ENCODE peak calls at places on chromosome 22, in seven cellular contexts. One of them, this sample, is unnamed.

GRCh38 chr22:17920145-17920605 is 104.2 kb downstream of the MICAL3 start:
- DNase-seq in heart right ventricle: peak; percentile 86
- DNase-seq in IMR-90: peak; percentile 62
- DNase-seq in thoracic aorta: no peak
- DNase-seq in uterus: peak; percentile 34
- DNase-seq in body of pancreas: peak; percentile 45
- DNase-seq in left ventricle myocardium inferior: peak; percentile 76
- DNase-seq in this sample: no peak

GRCh38 chr22:32311551-32312071 is 46.1 kb upstream of the RFPL3 start:
- DNase-seq in heart right ventricle: no peak
- DNase-seq in IMR-90: no peak
- DNase-seq in thoracic aorta: no peak
- DNase-seq in uterus: no peak
- DNase-seq in body of pancreas: no peak
- DNase-seq in left ventricle myocardium inferior: no peak
- DNase-seq in this sample: no peak

GRCh38 chr22:36323182-36323854 is 64.4 kb downstream of the MYH9 start:
- DNase-seq in heart right ventricle: peak; percentile 92
- DNase-seq in IMR-90: peak; percentile 71
- DNase-seq in thoracic aorta: peak; percentile 79
- DNase-seq in uterus: peak; percentile 84
- DNase-seq in body of pancreas: no peak
- DNase-seq in left ventricle myocardium inferior: peak; percentile 73
- DNase-seq in this sample: no peak

GRCh38 chr22:35154937-35155387 is 89.0 kb downstream of the ISX start:
- DNase-seq in heart right ventricle: peak; percentile 37
- DNase-seq in IMR-90: peak; percentile 35
- DNase-seq in thoracic aorta: no peak
- DNase-seq in uterus: peak; percentile 26
- DNase-seq in body of pancreas: peak; percentile 60
- DNase-seq in left ventricle myocardium inferior: peak; percentile 26
- DNase-seq in this sample: no peak

GRCh38 chr22:38236786-38237185 is 35.0 kb downstream of the MAFF start:
- DNase-seq in heart right ventricle: no peak
- DNase-seq in IMR-90: no peak
- DNase-seq in thoracic aorta: no peak
- DNase-seq in uterus: no peak
- DNase-seq in body of pancreas: no peak
- DNase-seq in left ventricle myocardium inferior: no peak
- DNase-seq in this sample: no peak

GRCh38 chr22:25062378-25063095 is 110.0 kb downstream of the KIAA1671 start:
- DNase-seq in heart right ventricle: no peak
- DNase-seq in IMR-90: no peak
- DNase-seq in thoracic aorta: no peak
- DNase-seq in uterus: no peak
- DNase-seq in body of pancreas: no peak
- DNase-seq in left ventricle myocardium inferior: no peak
- DNase-seq in this sample: peak; percentile 93

GRCh38 chr22:35443338-35443737 is 43.4 kb downstream of the MCM5 start:
- DNase-seq in heart right ventricle: no peak
- DNase-seq in IMR-90: no peak
- DNase-seq in thoracic aorta: no peak
- DNase-seq in uterus: no peak
- DNase-seq in body of pancreas: no peak
- DNase-seq in left ventricle myocardium inferior: no peak
- DNase-seq in this sample: no peak

GRCh38 chr22:48331691-48332220 is 1495.9 kb downstream of the BRD1 start:
- DNase-seq in heart right ventricle: no peak
- DNase-seq in IMR-90: no peak
- DNase-seq in thoracic aorta: no peak
- DNase-seq in uterus: no peak
- DNase-seq in body of pancreas: no peak
- DNase-seq in left ventricle myocardium inferior: no peak
- DNase-seq in this sample: no peak

GRCh38 chr22:25380141-25380747 is 160.8 kb downstream of the CRYBB2 start:
- DNase-seq in heart right ventricle: no peak
- DNase-seq in IMR-90: no peak
- DNase-seq in thoracic aorta: no peak
- DNase-seq in uterus: no peak
- DNase-seq in body of pancreas: no peak
- DNase-seq in left ventricle myocardium inferior: no peak
- DNase-seq in this sample: no peak

GRCh38 chr22:36757608-36758220 is 18.2 kb downstream of the IFT27 start:
- DNase-seq in heart right ventricle: peak; percentile 64
- DNase-seq in IMR-90: peak; percentile 70
- DNase-seq in thoracic aorta: no peak
- DNase-seq in uterus: peak; percentile 69
- DNase-seq in body of pancreas: peak; percentile 89
- DNase-seq in left ventricle myocardium inferior: peak; percentile 73
- DNase-seq in this sample: peak; percentile 49

GRCh38 chr22:35894937-35895708 is 133.5 kb downstream of the RBFOX2 start:
- DNase-seq in heart right ventricle: peak; percentile 69
- DNase-seq in IMR-90: peak; percentile 79
- DNase-seq in thoracic aorta: peak; percentile 34
- DNase-seq in uterus: peak; percentile 72
- DNase-seq in body of pancreas: no peak
- DNase-seq in left ventricle myocardium inferior: no peak
- DNase-seq in this sample: no peak

GRCh38 chr22:31719850-31720471 is 30.0 kb downstream of the PRR14L start:
- DNase-seq in heart right ventricle: no peak
- DNase-seq in IMR-90: no peak
- DNase-seq in thoracic aorta: no peak
- DNase-seq in uterus: no peak
- DNase-seq in body of pancreas: no peak
- DNase-seq in left ventricle myocardium inferior: no peak
- DNase-seq in this sample: no peak

GRCh38 chr22:49214976-49215375 is 612.7 kb downstream of the BRD1 start:
- DNase-seq in heart right ventricle: no peak
- DNase-seq in IMR-90: no peak
- DNase-seq in thoracic aorta: no peak
- DNase-seq in uterus: peak; percentile 1
- DNase-seq in body of pancreas: peak; percentile 1
- DNase-seq in left ventricle myocardium inferior: peak; percentile 6
- DNase-seq in this sample: no peak

GRCh38 chr22:25049770-25050169 is 97.3 kb downstream of the KIAA1671 start:
- DNase-seq in heart right ventricle: no peak
- DNase-seq in IMR-90: no peak
- DNase-seq in thoracic aorta: no peak
- DNase-seq in uterus: no peak
- DNase-seq in body of pancreas: no peak
- DNase-seq in left ventricle myocardium inferior: no peak
- DNase-seq in this sample: no peak

GRCh38 chr22:31489632-31490495 is at the start of gene EIF4ENIF1:
- DNase-seq in heart right ventricle: peak; percentile 93
- DNase-seq in IMR-90: peak; percentile 78
- DNase-seq in thoracic aorta: peak; percentile 64
- DNase-seq in uterus: peak; percentile 84
- DNase-seq in body of pancreas: peak; percentile 89
- DNase-seq in left ventricle myocardium inferior: peak; percentile 92
- DNase-seq in this sample: peak; percentile 86

GRCh38 chr22:40487663-40488249 is 117.4 kb downstream of the SGSM3 start:
- DNase-seq in heart right ventricle: no peak
- DNase-seq in IMR-90: peak; percentile 47
- DNase-seq in thoracic aorta: no peak
- DNase-seq in uterus: no peak
- DNase-seq in body of pancreas: no peak
- DNase-seq in left ventricle myocardium inferior: no peak
- DNase-seq in this sample: no peak

GRCh38 chr22:21766933-21767462 is 31.4 kb upstream of the YPEL1 start:
- DNase-seq in heart right ventricle: no peak
- DNase-seq in IMR-90: no peak
- DNase-seq in thoracic aorta: no peak
- DNase-seq in uterus: no peak
- DNase-seq in body of pancreas: peak; percentile 13
- DNase-seq in left ventricle myocardium inferior: no peak
- DNase-seq in this sample: peak; percentile 68

GRCh38 chr22:19125474-19126308 is 3.5 kb upstream of the DGCR2 start:
- DNase-seq in heart right ventricle: no peak
- DNase-seq in IMR-90: no peak
- DNase-seq in thoracic aorta: no peak
- DNase-seq in uterus: no peak
- DNase-seq in body of pancreas: no peak
- DNase-seq in left ventricle myocardium inferior: no peak
- DNase-seq in this sample: no peak

GRCh38 chr22:48586799-48587185 is 1240.9 kb downstream of the BRD1 start:
- DNase-seq in heart right ventricle: no peak
- DNase-seq in IMR-90: no peak
- DNase-seq in thoracic aorta: no peak
- DNase-seq in uterus: no peak
- DNase-seq in body of pancreas: no peak
- DNase-seq in left ventricle myocardium inferior: no peak
- DNase-seq in this sample: no peak

GRCh38 chr22:18110944-18111758 is 542 bp downstream of the TUBA8 start:
- DNase-seq in heart right ventricle: no peak
- DNase-seq in IMR-90: no peak
- DNase-seq in thoracic aorta: no peak
- DNase-seq in uterus: no peak
- DNase-seq in body of pancreas: no peak
- DNase-seq in left ventricle myocardium inferior: no peak
- DNase-seq in this sample: no peak

GRCh38 chr22:47232753-47233152 is 470.3 kb downstream of the TBC1D22A start:
- DNase-seq in heart right ventricle: no peak
- DNase-seq in IMR-90: no peak
- DNase-seq in thoracic aorta: no peak
- DNase-seq in uterus: no peak
- DNase-seq in body of pancreas: no peak
- DNase-seq in left ventricle myocardium inferior: no peak
- DNase-seq in this sample: no peak

DNA sequence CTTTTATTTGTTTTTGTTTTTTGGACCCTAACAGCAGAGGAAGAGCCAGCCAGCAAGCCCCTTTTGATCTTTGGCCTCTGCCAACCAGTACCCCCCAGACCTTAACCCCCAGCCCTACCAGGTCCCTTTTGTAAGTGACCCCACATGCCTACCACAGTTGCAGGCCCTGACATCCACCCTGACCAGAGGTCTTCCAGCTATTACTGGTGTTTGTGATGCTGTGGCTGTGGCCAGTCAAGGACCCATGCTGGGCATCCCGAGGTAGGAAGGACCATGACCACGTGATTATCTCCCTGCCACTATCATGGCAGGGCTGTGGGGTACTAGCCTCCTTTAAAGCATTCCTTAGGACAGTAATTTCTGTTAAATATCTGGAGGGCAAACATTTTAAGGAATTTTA is 9.0 kb downstream of the MED15 start:
- DNase-seq in heart right ventricle: no peak
- DNase-seq in IMR-90: no peak
- DNase-seq in thoracic aorta: no peak
- DNase-seq in uterus: no peak
- DNase-seq in body of pancreas: no peak
- DNase-seq in left ventricle myocardium inferior: no peak
- DNase-seq in this sample: no peak
- H3K36me3 ChIP-seq in heart right ventricle: no peaks in the 10 kb centered on the region
- H3K36me3 ChIP-seq in IMR-90: peaks cover 31% of the 10 kb centered on the region
- H3K36me3 ChIP-seq in thoracic aorta: no peaks in the 10 kb centered on the region
- H3K36me3 ChIP-seq in uterus: no peaks in the 10 kb centered on the region
- H3K36me3 ChIP-seq in body of pancreas: peaks cover 2% of the 10 kb centered on the region
- H3K36me3 ChIP-seq in left ventricle myocardium inferior: peaks cover 17% of the 10 kb centered on the region
- H3K36me3 ChIP-seq in this sample: peaks cover 25% of the 10 kb centered on the region

GRCh38 chr22:42152661-42153270 is 22.2 kb upstream of the CYP2D6 start:
- DNase-seq in heart right ventricle: no peak
- DNase-seq in IMR-90: no peak
- DNase-seq in thoracic aorta: no peak
- DNase-seq in uterus: no peak
- DNase-seq in body of pancreas: peak; percentile 5
- DNase-seq in left ventricle myocardium inferior: no peak
- DNase-seq in this sample: no peak
- H3K36me3 ChIP-seq in heart right ventricle: no peaks in the 10 kb centered on the region
- H3K36me3 ChIP-seq in IMR-90: peaks cover 11% of the 10 kb centered on the region
- H3K36me3 ChIP-seq in thoracic aorta: peaks cover 4% of the 10 kb centered on the region
- H3K36me3 ChIP-seq in uterus: no peaks in the 10 kb centered on the region
- H3K36me3 ChIP-seq in body of pancreas: peaks cover 2% of the 10 kb centered on the region
- H3K36me3 ChIP-seq in left ventricle myocardium inferior: no peaks in the 10 kb centered on the region
- H3K36me3 ChIP-seq in this sample: no peaks in the 10 kb centered on the region

DNA sequence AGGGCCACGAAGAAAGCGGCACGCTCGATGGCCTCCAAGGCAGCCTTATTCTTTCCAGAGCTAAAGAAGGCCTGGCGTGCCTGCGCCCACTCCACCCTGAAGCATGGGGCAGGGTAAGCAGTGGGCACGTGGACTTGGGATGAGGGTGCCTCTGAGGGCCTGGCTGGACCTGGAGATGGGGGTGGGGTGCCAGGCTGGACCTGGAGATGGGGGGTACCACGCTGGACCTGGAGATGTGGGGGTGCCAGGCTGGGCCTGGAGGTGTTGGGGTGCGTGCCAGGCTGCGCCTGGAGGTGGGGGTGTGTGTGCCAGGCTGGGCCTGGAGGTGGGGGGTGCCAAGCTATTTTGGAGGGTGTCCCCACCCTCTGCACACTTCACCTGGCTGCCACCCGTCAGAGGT is 5.3 kb downstream of the CPT1B start:
- DNase-seq in heart right ventricle: no peak
- DNase-seq in IMR-90: no peak
- DNase-seq in thoracic aorta: no peak
- DNase-seq in uterus: no peak
- DNase-seq in body of pancreas: no peak
- DNase-seq in left ventricle myocardium inferior: no peak
- DNase-seq in this sample: no peak
- H3K36me3 ChIP-seq in heart right ventricle: peaks cover 5% of the 10 kb centered on the region
- H3K36me3 ChIP-seq in IMR-90: no peaks in the 10 kb centered on the region
- H3K36me3 ChIP-seq in thoracic aorta: no peaks in the 10 kb centered on the region
- H3K36me3 ChIP-seq in uterus: no peaks in the 10 kb centered on the region
- H3K36me3 ChIP-seq in body of pancreas: no peaks in the 10 kb centered on the region
- H3K36me3 ChIP-seq in left ventricle myocardium inferior: peaks cover 80% of the 10 kb centered on the region
- H3K36me3 ChIP-seq in this sample: peaks cover 8% of the 10 kb centered on the region

GRCh38 chr22:45343143-45343542 is 33.4 kb downstream of the FAM118A start:
- DNase-seq in heart right ventricle: no peak
- DNase-seq in IMR-90: no peak
- DNase-seq in thoracic aorta: no peak
- DNase-seq in uterus: no peak
- DNase-seq in body of pancreas: no peak
- DNase-seq in left ventricle myocardium inferior: no peak
- DNase-seq in this sample: no peak

GRCh38 chr22:45338795-45339194 is 29.1 kb downstream of the FAM118A start:
- DNase-seq in heart right ventricle: no peak
- DNase-seq in IMR-90: no peak
- DNase-seq in thoracic aorta: no peak
- DNase-seq in uterus: no peak
- DNase-seq in body of pancreas: no peak
- DNase-seq in left ventricle myocardium inferior: no peak
- DNase-seq in this sample: no peak

GRCh38 chr22:45340323-45340722 is 30.6 kb downstream of the FAM118A start:
- DNase-seq in heart right ventricle: no peak
- DNase-seq in IMR-90: no peak
- DNase-seq in thoracic aorta: no peak
- DNase-seq in uterus: no peak
- DNase-seq in body of pancreas: no peak
- DNase-seq in left ventricle myocardium inferior: no peak
- DNase-seq in this sample: no peak

GRCh38 chr22:45341503-45341902 is 31.8 kb downstream of the FAM118A start:
- DNase-seq in heart right ventricle: peak; percentile 26
- DNase-seq in IMR-90: no peak
- DNase-seq in thoracic aorta: no peak
- DNase-seq in uterus: no peak
- DNase-seq in body of pancreas: no peak
- DNase-seq in left ventricle myocardium inferior: no peak
- DNase-seq in this sample: peak; percentile 37

DNA sequence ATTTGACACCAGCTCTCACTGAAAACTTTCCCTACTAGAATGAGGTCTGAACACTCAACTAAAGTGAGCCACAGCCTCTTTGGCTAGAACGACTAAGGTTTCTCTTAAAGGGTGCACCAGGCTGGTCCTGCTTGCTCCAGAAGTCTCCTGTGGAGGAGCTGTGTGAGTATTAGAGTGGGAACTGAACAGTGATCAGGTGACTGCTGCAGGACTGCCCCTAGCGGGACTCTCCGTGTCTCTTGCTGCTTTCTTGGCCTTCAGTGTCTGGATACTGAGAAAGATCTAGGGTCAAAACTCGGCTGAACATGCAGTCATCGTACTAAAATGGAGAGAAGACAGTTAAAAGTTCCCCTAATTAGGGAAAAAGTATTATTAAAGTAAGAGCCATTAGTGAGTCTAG is 34.6 kb downstream of the FAM118A start:
- DNase-seq in heart right ventricle: no peak
- DNase-seq in IMR-90: no peak
- DNase-seq in thoracic aorta: no peak
- DNase-seq in uterus: no peak
- DNase-seq in body of pancreas: no peak
- DNase-seq in left ventricle myocardium inferior: no peak
- DNase-seq in this sample: no peak
- H3K36me3 ChIP-seq in heart right ventricle: no peaks in the 10 kb centered on the region
- H3K36me3 ChIP-seq in IMR-90: peaks cover 24% of the 10 kb centered on the region
- H3K36me3 ChIP-seq in thoracic aorta: peaks cover 27% of the 10 kb centered on the region
- H3K36me3 ChIP-seq in uterus: no peaks in the 10 kb centered on the region
- H3K36me3 ChIP-seq in body of pancreas: peaks cover 8% of the 10 kb centered on the region
- H3K36me3 ChIP-seq in left ventricle myocardium inferior: peaks cover 11% of the 10 kb centered on the region
- H3K36me3 ChIP-seq in this sample: peaks cover 10% of the 10 kb centered on the region

This sample was measured in CD8-positive, alpha-beta memory T cell.